ENCODE peak calls at places on chromosome 2, in ten cellular contexts. One of them, this sample, is unnamed.

GRCh38 chr2:210534879-210535278 is 21.5 kb upstream of the CPS1 start:
- DNase-seq in IMR-90: no peak
- DNase-seq in AG20443: no peak
- DNase-seq in EL: no peak
- DNase-seq in body of pancreas: no peak
- DNase-seq in anterior cingulate cortex: no peak
- DNase-seq in SW480: no peak
- DNase-seq in iris pigment epithelial cell: no peak
- DNase-seq in foreskin fibroblast: no peak
- DNase-seq in ACHN: no peak
- DNase-seq in this sample: no peak

GRCh38 chr2:99710720-99711612 is 221.1 kb upstream of the REV1 start:
- DNase-seq in SW480: no peak
- DNase-seq in EL: no peak
- DNase-seq in foreskin fibroblast: no peak
- DNase-seq in AG20443: peak
- DNase-seq in IMR-90: no peak
- DNase-seq in anterior cingulate cortex: no peak
- DNase-seq in iris pigment epithelial cell: peak
- DNase-seq in ACHN: no peak
- DNase-seq in body of pancreas: no peak
- DNase-seq in this sample: no peak

GRCh38 chr2:200405599-200406298 is 99.3 kb downstream of the SPATS2L start:
- DNase-seq in ACHN: peak
- DNase-seq in IMR-90: peak
- DNase-seq in SW480: peak
- DNase-seq in EL: peak
- DNase-seq in AG20443: peak
- DNase-seq in body of pancreas: peak
- DNase-seq in anterior cingulate cortex: no peak
- DNase-seq in iris pigment epithelial cell: peak
- DNase-seq in foreskin fibroblast: peak
- DNase-seq in this sample: peak

GRCh38 chr2:218003994-218004419 is 1.2 kb upstream of the TNS1 start:
- DNase-seq in SW480: no peak
- DNase-seq in foreskin fibroblast: peak
- DNase-seq in anterior cingulate cortex: no peak
- DNase-seq in ACHN: no peak
- DNase-seq in body of pancreas: peak
- DNase-seq in IMR-90: peak
- DNase-seq in iris pigment epithelial cell: peak
- DNase-seq in AG20443: peak
- DNase-seq in EL: peak
- DNase-seq in this sample: peak

GRCh38 chr2:164839914-164840457 is 1.6 kb downstream of the COBLL1 start:
- DNase-seq in EL: peak
- DNase-seq in AG20443: peak
- DNase-seq in IMR-90: peak
- DNase-seq in body of pancreas: peak
- DNase-seq in ACHN: peak
- DNase-seq in iris pigment epithelial cell: peak
- DNase-seq in foreskin fibroblast: no peak
- DNase-seq in SW480: no peak
- DNase-seq in anterior cingulate cortex: no peak
- DNase-seq in this sample: no peak

GRCh38 chr2:232432598-232433184 is 23.3 kb upstream of the ALPI start:
- DNase-seq in foreskin fibroblast: no peak
- DNase-seq in AG20443: no peak
- DNase-seq in anterior cingulate cortex: no peak
- DNase-seq in IMR-90: no peak
- DNase-seq in iris pigment epithelial cell: no peak
- DNase-seq in ACHN: no peak
- DNase-seq in body of pancreas: no peak
- DNase-seq in EL: no peak
- DNase-seq in SW480: no peak
- DNase-seq in this sample: no peak

GRCh38 chr2:66127656-66128055 is 307.3 kb upstream of the MEIS1 start:
- DNase-seq in IMR-90: no peak
- DNase-seq in SW480: no peak
- DNase-seq in anterior cingulate cortex: no peak
- DNase-seq in iris pigment epithelial cell: no peak
- DNase-seq in EL: no peak
- DNase-seq in AG20443: no peak
- DNase-seq in ACHN: no peak
- DNase-seq in foreskin fibroblast: no peak
- DNase-seq in body of pancreas: no peak
- DNase-seq in this sample: no peak

GRCh38 chr2:101115664-101116063 is 35.5 kb downstream of the TBC1D8 start:
- DNase-seq in IMR-90: no peak
- DNase-seq in EL: no peak
- DNase-seq in iris pigment epithelial cell: no peak
- DNase-seq in foreskin fibroblast: no peak
- DNase-seq in AG20443: no peak
- DNase-seq in SW480: no peak
- DNase-seq in anterior cingulate cortex: no peak
- DNase-seq in body of pancreas: no peak
- DNase-seq in ACHN: no peak
- DNase-seq in this sample: no peak

GRCh38 chr2:55585451-55586079 is 31.9 kb downstream of the PPP4R3B start:
- DNase-seq in SW480: no peak
- DNase-seq in body of pancreas: no peak
- DNase-seq in IMR-90: peak
- DNase-seq in EL: peak
- DNase-seq in foreskin fibroblast: peak
- DNase-seq in iris pigment epithelial cell: peak
- DNase-seq in anterior cingulate cortex: no peak
- DNase-seq in ACHN: peak
- DNase-seq in AG20443: peak
- DNase-seq in this sample: no peak

GRCh38 chr2:240420206-240420899 is 15.1 kb upstream of the GPC1 start:
- DNase-seq in IMR-90: no peak
- DNase-seq in ACHN: no peak
- DNase-seq in iris pigment epithelial cell: no peak
- DNase-seq in AG20443: no peak
- DNase-seq in EL: no peak
- DNase-seq in foreskin fibroblast: no peak
- DNase-seq in body of pancreas: no peak
- DNase-seq in SW480: no peak
- DNase-seq in anterior cingulate cortex: no peak
- DNase-seq in this sample: no peak

GRCh38 chr2:239002960-239003932 is 155.4 kb downstream of the TWIST2 start:
- DNase-seq in AG20443: peak
- DNase-seq in anterior cingulate cortex: no peak
- DNase-seq in IMR-90: peak
- DNase-seq in iris pigment epithelial cell: peak
- DNase-seq in EL: peak
- DNase-seq in SW480: no peak
- DNase-seq in foreskin fibroblast: peak
- DNase-seq in ACHN: no peak
- DNase-seq in body of pancreas: peak
- DNase-seq in this sample: no peak

GRCh38 chr2:112004246-112004645 is 50.8 kb upstream of the TMEM87B start:
- DNase-seq in anterior cingulate cortex: peak
- DNase-seq in iris pigment epithelial cell: no peak
- DNase-seq in foreskin fibroblast: no peak
- DNase-seq in ACHN: no peak
- DNase-seq in EL: no peak
- DNase-seq in body of pancreas: peak
- DNase-seq in AG20443: no peak
- DNase-seq in IMR-90: peak
- DNase-seq in SW480: no peak
- DNase-seq in this sample: peak

GRCh38 chr2:234673961-234674759 is 177.3 kb upstream of the ARL4C start:
- DNase-seq in iris pigment epithelial cell: peak
- DNase-seq in EL: peak
- DNase-seq in foreskin fibroblast: peak
- DNase-seq in IMR-90: no peak
- DNase-seq in anterior cingulate cortex: no peak
- DNase-seq in AG20443: no peak
- DNase-seq in ACHN: no peak
- DNase-seq in body of pancreas: no peak
- DNase-seq in SW480: no peak
- DNase-seq in this sample: no peak

This sample was measured in transverse colon.